ENCODE peak calls at places on chromosomes 11 and 22, in four cellular contexts. C is tibial nerve, U is foreskin keratinocyte, T is RWPE2. D is an unnamed sample.

GRCh38 chr11:34680918-34681554 is 60.1 kb downstream of the EHF start:
- DNase-seq in T (no peak), C (no peak), U (peak; percentile 53), D (no peak)

GRCh38 chr22:28904211-28904808 is 20.9 kb downstream of the ZNRF3 start:
- DNase-seq in C (no peak), U (peak; percentile 57), T (no peak), D (no peak)

GRCh38 chr11:31628111-31628510 is 118.5 kb downstream of the ELP4 start:
- DNase-seq in T (no peak), C (no peak), U (peak; percentile 34), D (no peak)

GRCh38 chr11:66548041-66548440 is 1.3 kb downstream of the ACTN3 start:
- DNase-seq in C (no peak), T (no peak), U (no peak), D (no peak)

GRCh38 chr11:79626135-79626748 is 185.4 kb upstream of the TENM4 start:
- DNase-seq in U (peak; percentile 57), T (no peak), C (no peak), D (no peak)

GRCh38 chr11:32671051-32671450 is 87.4 kb downstream of the EIF3M start:
- DNase-seq in C (no peak), T (no peak), U (no peak), D (no peak)

GRCh38 chr11:117083011-117083940 is 15.0 kb downstream of the SIK3 start:
- DNase-seq in C (no peak), U (no peak), T (no peak), D (no peak)

GRCh38 chr22:35631597-35631996 is 14.5 kb upstream of the MB start:
- DNase-seq in T (no peak), C (no peak), U (no peak), D (no peak)

GRCh38 chr22:32852346-32853251 is 51.1 kb downstream of the TIMP3 start:
- DNase-seq in U (no peak), C (peak; percentile 36), T (no peak), D (no peak)
- H3K27ac ChIP-seq in U (no peak overlapping the region), C (peak overlapping the region; percentile 92), T (no peak overlapping the region), D (peak overlapping the region; percentile 94)

GRCh38 chr11:9037046-9037780 is 33.4 kb upstream of the NRIP3 start:
- DNase-seq in C (no peak), U (no peak), T (no peak), D (no peak)
- H3K27ac ChIP-seq in C (no peak overlapping the region), U (no peak overlapping the region), T (no peak overlapping the region), D (no peak overlapping the region)

GRCh38 chr11:134843735-134844134 is 431.7 kb upstream of the B3GAT1 start:
- DNase-seq in U (no peak), T (no peak), C (no peak), D (no peak)
- H3K27ac ChIP-seq in U (no peak overlapping the region), T (no peak overlapping the region), C (no peak overlapping the region), D (no peak overlapping the region)

GRCh38 chr11:131982154-131982553 is 611.7 kb downstream of the NTM start:
- DNase-seq in C (no peak), U (no peak), T (no peak), D (no peak)
- H3K27ac ChIP-seq in C (no peak overlapping the region), U (no peak overlapping the region), T (no peak overlapping the region), D (no peak overlapping the region)

GRCh38 chr11:100863080-100863581 is 176.0 kb downstream of the ARHGAP42 start:
- DNase-seq in U (no peak), C (no peak), T (no peak), D (no peak)
- H3K27ac ChIP-seq in U (no peak overlapping the region), C (peak overlapping the region; percentile 50), T (no peak overlapping the region), D (no peak overlapping the region)

DNA sequence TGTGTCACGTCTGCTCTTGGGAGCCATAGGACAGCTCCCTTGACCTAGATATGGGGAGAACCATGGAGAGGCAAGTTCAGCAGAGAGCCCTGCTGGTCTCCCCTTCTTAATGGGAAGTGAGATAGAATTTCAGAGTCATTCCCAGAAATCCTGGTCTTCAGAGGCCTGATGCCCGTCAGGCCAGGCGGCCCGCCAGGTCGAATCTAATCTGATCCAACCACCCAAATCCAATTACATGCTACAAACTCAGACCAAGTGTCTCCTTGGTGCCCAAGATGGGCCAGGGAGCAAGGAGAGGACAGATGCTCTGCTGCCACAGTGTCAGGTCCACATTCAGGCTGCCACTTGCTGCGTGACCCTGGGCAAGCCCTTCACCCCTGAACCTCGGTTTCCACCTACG is 74.9 kb downstream of the SCUBE1 start:
- DNase-seq in U (no peak), T (no peak), C (no peak), D (no peak)
- H3K27ac ChIP-seq in U (no peak overlapping the region), T (no peak overlapping the region), C (no peak overlapping the region), D (no peak overlapping the region)

GRCh38 chr11:3147257-3147619 is 17.9 kb downstream of the OSBPL5 start:
- DNase-seq in U (no peak), T (no peak), C (no peak), D (no peak)
- H3K27ac ChIP-seq in U (no peak overlapping the region), T (no peak overlapping the region), C (peak overlapping the region; percentile 88), D (no peak overlapping the region)

D was measured in breast epithelium.